ENCODE peak calls at places on chromosome 18, in eight cellular contexts. G is progenitor cell of endocrine pancreas, X is kidney, T is nephron progenitor cell, W is endothelial cell, L is mucosa of descending colon, A is glutamatergic neuron, Y is neural progenitor cell. H is an unnamed sample.

GRCh38 chr18:50469380-50469781 is 90.5 kb upstream of the MAPK4 start:
- DNase-seq in G (no peak), X (no peak), T (no peak), W (no peak), L (no peak), A (no peak), Y (no peak), H (no peak)

GRCh38 chr18:8426401-8426800 is 182.8 kb upstream of the RAB12 start:
- DNase-seq in G (no peak), X (no peak), T (peak; percentile 52), W (peak; percentile 61), L (no peak), A (peak; percentile 63), Y (peak; percentile 44), H (no peak)

GRCh38 chr18:74310411-74310810 is 5.2 kb upstream of the C18orf63 start:
- DNase-seq in G (no peak), X (no peak), T (no peak), W (no peak), L (no peak), A (no peak), Y (no peak), H (no peak)

GRCh38 chr18:40019797-40020392 is 1935.1 kb upstream of the PIK3C3 start:
- DNase-seq in G (no peak), X (no peak), T (no peak), W (no peak), L (no peak), A (no peak), Y (no peak), H (no peak)

GRCh38 chr18:55731594-55732042 is 143.6 kb upstream of the TCF4 start:
- DNase-seq in G (no peak), X (no peak), T (no peak), W (no peak), L (no peak), A (no peak), Y (no peak), H (no peak)

GRCh38 chr18:77517901-77518300 is 268.3 kb downstream of the GALR1 start:
- DNase-seq in G (no peak), X (peak; percentile 73), T (no peak), W (no peak), L (no peak), A (no peak), Y (no peak), H (no peak)

GRCh38 chr18:44537521-44537920 is 143.2 kb upstream of the SETBP1 start:
- DNase-seq in G (no peak), X (peak; percentile 41), T (no peak), W (no peak), L (no peak), A (peak; percentile 20), Y (no peak), H (no peak)

GRCh38 chr18:595571-595970 is 1.2 kb upstream of the CLUL1 start:
- DNase-seq in G (no peak), X (no peak), T (no peak), W (no peak), L (no peak), A (no peak), Y (no peak), H (no peak)

GRCh38 chr18:70419526-70419925 is 130.7 kb downstream of the SOCS6 start:
- DNase-seq in G (no peak), X (no peak), T (no peak), W (no peak), L (no peak), A (no peak), Y (no peak), H (no peak)

GRCh38 chr18:9387891-9388290 is 53.3 kb downstream of the TWSG1 start:
- DNase-seq in G (no peak), X (no peak), T (no peak), W (no peak), L (no peak), A (no peak), Y (no peak), H (no peak)

GRCh38 chr18:74905245-74905644 is 303.7 kb downstream of the PTGR3 start:
- DNase-seq in G (no peak), X (no peak), T (no peak), W (no peak), L (no peak), A (peak; percentile 42), Y (no peak), H (no peak)

DNA sequence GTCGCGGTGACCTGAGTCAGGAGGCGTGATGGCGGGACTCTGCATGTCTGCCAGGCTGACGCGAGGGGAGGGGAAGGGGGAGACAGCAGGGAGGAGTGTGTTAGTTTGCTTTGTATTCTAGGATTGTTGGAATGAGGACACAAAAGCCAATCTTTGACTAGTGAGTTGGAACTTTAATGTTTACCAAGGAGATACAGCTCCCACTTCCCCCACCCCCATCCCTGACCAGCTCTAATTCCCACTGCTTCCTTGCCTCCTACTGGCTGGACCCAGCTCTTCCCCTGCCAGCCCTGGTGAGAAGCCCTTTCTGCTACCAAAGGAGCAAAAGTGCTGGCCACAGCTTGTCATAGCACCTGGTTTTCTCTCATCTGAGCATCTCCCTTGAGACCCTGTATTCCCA is 84.5 kb downstream of the CELF4 start:
- DNase-seq in G (no peak), X (no peak), T (peak; percentile 32), W (no peak), L (no peak), A (no peak), Y (peak; percentile 26), H (no peak)
- TF ChIP-seq CTCF in G (no peak), X (no peak), T (no peak), W (no peak), L (no peak), A (no peak), Y (no peak), H (no peak)

GRCh38 chr18:58580623-58581022 is 48.3 kb downstream of the ALPK2 start:
- DNase-seq in G (no peak), X (no peak), T (no peak), W (no peak), L (no peak), A (no peak), Y (peak; percentile 38), H (no peak)
- TF ChIP-seq CTCF in G (no peak), X (no peak), T (no peak), W (no peak), L (no peak), A (no peak), Y (peak; percentile 30), H (peak; percentile 10)

GRCh38 chr18:5556317-5556974 is 12.6 kb upstream of the EPB41L3 start:
- DNase-seq in G (no peak), X (no peak), T (no peak), W (no peak), L (no peak), A (no peak), Y (no peak), H (no peak)
- TF ChIP-seq CTCF in G (no peak), X (no peak), T (no peak), W (no peak), L (no peak), A (no peak), Y (no peak), H (no peak)

DNA sequence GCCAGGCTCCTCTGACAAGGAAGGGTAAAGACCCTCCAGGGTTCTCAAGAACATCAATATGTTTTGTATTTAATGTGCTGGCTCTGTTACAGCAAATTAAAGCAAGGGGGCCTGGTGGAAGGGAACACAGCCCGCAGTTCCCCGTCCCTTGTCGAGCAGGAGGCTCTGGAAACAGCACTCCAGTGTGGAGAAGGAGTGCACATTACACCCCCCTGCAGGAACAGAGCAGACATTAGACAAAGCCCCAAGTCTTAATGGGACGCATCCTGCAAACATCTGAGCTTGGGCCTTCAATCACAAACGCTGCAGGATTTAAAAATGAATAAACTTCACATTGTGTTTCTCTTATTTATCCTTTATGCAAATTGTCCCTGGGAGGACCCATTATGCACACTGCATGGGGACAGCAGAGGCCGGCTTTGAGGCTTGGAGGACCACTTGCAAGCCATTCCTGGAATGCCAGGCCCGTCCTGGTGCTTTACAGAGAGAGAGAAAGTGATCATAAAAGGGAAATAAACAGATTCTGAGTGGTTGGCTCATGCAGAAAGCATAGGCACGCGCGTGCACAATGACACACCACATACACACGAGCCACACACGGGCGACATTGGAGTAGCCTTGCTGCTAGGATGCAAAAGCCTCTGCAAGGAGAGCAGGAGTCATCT is 328.7 kb downstream of the SMAD2 start:
- DNase-seq in G (no peak), X (no peak), T (no peak), W (no peak), L (no peak), A (no peak), Y (peak; percentile 36), H (no peak)
- TF ChIP-seq CTCF in G (no peak), X (no peak), T (no peak), W (no peak), L (no peak), A (no peak), Y (peak; percentile 33), H (no peak)

DNA sequence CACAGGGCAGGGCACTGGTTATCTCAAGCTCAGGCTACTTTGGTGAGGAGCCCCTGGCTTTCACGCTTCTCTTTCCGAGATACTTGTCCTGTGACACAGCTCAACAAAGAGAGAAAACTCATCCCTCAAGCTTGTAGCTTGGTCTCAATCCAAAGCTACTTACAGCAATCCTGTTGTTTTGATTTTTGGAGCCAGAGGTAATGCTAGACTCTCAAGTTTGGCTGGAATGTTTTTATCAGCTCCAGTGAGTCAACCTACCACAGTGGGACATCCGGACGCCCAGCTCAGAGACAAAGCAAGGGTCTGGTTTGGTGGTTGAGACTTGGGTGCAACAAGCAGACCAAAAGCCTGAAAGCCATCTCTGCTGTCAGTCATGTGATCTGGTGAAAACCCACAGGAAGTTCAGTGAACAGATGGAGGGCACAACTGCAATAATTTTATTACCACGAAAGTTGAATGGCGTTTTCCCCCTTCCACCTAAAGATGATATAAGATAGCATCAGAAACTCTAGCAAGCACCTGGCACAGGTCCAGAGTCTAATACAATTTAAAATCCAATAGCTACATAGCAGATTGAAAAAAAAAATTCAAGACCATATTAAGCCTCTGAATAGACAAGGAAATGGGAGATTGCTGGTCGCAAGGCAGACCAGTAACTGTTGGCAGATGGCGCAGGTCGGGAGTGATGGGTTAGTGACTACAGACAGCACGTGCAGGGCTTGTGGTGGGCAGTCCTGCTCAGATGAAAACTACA is 102.3 kb upstream of the SMAD7 start:
- DNase-seq in G (no peak), X (no peak), T (no peak), W (no peak), L (no peak), A (no peak), Y (no peak), H (no peak)
- TF ChIP-seq CTCF in G (no peak), X (no peak), T (no peak), W (no peak), L (no peak), A (no peak), Y (no peak), H (no peak)

DNA sequence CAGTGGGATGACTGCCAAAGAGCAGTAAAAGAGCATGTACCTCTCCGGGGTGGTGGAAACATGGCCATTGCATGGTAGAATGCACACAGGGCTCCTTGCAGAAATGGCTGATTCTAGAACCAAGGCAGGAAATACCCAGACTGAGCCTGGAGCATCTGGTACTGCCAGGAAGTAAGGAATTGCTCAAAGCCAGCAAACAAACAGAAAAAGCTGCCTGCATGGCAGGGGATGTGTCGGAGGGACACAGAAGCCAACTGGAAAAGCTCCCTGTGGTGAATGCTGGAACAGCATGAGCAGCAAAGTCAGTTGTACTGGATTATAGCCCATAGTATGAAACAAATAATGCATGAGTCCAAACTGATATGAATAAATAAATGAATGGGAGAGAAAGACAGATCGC is 78.0 kb upstream of the NFATC1 start:
- DNase-seq in G (no peak), X (no peak), T (no peak), W (peak; percentile 40), L (no peak), A (no peak), Y (no peak), H (no peak)
- TF ChIP-seq CTCF in G (no peak), X (no peak), T (no peak), W (peak; percentile 56), L (no peak), A (peak; percentile 44), Y (no peak), H (no peak)